ENCODE peak calls at places on chromosome 9, in four cellular contexts. B is GM23248; I is activated CD4-positive, alpha-beta T cell treated with anti-CD3 and anti-CD28 coated beads for 48 hours; J is choroid plexus epithelial cell. X is an unnamed sample.

GRCh38 chr9:110049699-110050450 is 158.1 kb downstream of the C9orf152 start:
- DNase-seq in B (peak), J (peak), I (peak), X (peak)

GRCh38 chr9:18658764-18659705 is 185.1 kb downstream of the ADAMTSL1 start:
- DNase-seq in J (peak), I (no peak), B (peak), X (peak)

GRCh38 chr9:35426627-35427026 is 63.3 kb upstream of the RUSC2 start:
- DNase-seq in J (no peak), I (no peak), B (no peak), X (no peak)

GRCh38 chr9:131885144-131885609 is 145.3 kb upstream of the RAPGEF1 start:
- DNase-seq in I (no peak), J (no peak), B (no peak), X (no peak)

GRCh38 chr9:121784706-121785426 is 133.4 kb downstream of the DAB2IP start:
- DNase-seq in I (no peak), J (no peak), B (no peak), X (no peak)

GRCh38 chr9:69004836-69005235 is 9.1 kb downstream of the PRKACG start:
- DNase-seq in J (no peak), B (peak), I (no peak), X (no peak)

GRCh38 chr9:126629007-126629674 is 15.4 kb downstream of the LMX1B start:
- DNase-seq in I (no peak), B (no peak), J (no peak), X (no peak)

GRCh38 chr9:108351571-108351970 is 504.2 kb downstream of the ACTL7B start:
- DNase-seq in J (no peak), B (no peak), I (no peak), X (no peak)

GRCh38 chr9:137743695-137744094 is 124.9 kb downstream of the EHMT1 start:
- DNase-seq in B (no peak), I (no peak), J (no peak), X (no peak)

GRCh38 chr9:108397286-108397685 is 458.5 kb downstream of the ACTL7B start:
- DNase-seq in I (no peak), J (no peak), B (no peak), X (no peak)

GRCh38 chr9:37432020-37432419 is 9.5 kb downstream of the GRHPR start:
- DNase-seq in B (no peak), I (no peak), J (no peak), X (no peak)

GRCh38 chr9:124216474-124217176 is 41.1 kb upstream of the NEK6 start:
- DNase-seq in J (no peak), I (peak), B (no peak), X (peak)

GRCh38 chr9:13378171-13378570 is 98.7 kb upstream of the MPDZ start:
- DNase-seq in J (peak), I (no peak), B (peak), X (peak)

GRCh38 chr9:134459573-134459972 is 133.3 kb downstream of the RXRA start:
- DNase-seq in J (no peak), B (no peak), I (no peak), X (no peak)